ENCODE peak calls at places on chromosomes 16 and 17, in eight cellular contexts. O is dorsolateral prefrontal cortex; L is NCI-H460; F is NCI-H1092; H is iPS-NIHi11; P is upper lobe of right lung; T is stimulated activated CD4-positive, alpha-beta T cell treated with anti-CD3 and anti-CD28 coated beads, TNF-alpha, amount 100 ng/mL, for 1 hour; S is osteocyte. W is an unnamed sample.

GRCh38 chr17:17414316-17414937 is 62.4 kb upstream of the MED9 start:
- DNase-seq in H (no peak), O (peak; percentile 63), L (no peak), F (no peak), S (no peak), T (no peak), P (peak; percentile 28), W (no peak)

GRCh38 chr16:26787924-26788323 is 278.8 kb upstream of the C16orf82 start:
- DNase-seq in S (no peak), T (no peak), F (no peak), O (no peak), H (peak; percentile 20), L (no peak), P (no peak), W (no peak)

GRCh38 chr17:38867179-38867994 is 2.5 kb upstream of the LASP1 start:
- DNase-seq in H (no peak), S (no peak), O (no peak), L (peak; percentile 76), F (peak; percentile 63), T (peak; percentile 64), P (no peak), W (peak; percentile 53)

GRCh38 chr16:13552960-13553257 is 367.0 kb upstream of the ERCC4 start:
- DNase-seq in P (no peak), L (no peak), F (no peak), T (no peak), S (no peak), O (no peak), H (no peak), W (no peak)

GRCh38 chr17:29573871-29574731 is 5.6 kb downstream of the TP53I13 start:
- DNase-seq in T (no peak), S (no peak), P (peak; percentile 58), L (no peak), O (peak; percentile 38), F (no peak), H (no peak), W (no peak)

GRCh38 chr17:33267279-33267790 is 25.8 kb downstream of the ASIC2 start:
- DNase-seq in S (no peak), H (no peak), P (no peak), L (no peak), F (no peak), O (no peak), T (no peak), W (no peak)

GRCh38 chr17:17019891-17020456 is 22.3 kb upstream of the MPRIP start:
- DNase-seq in O (no peak), S (no peak), F (no peak), T (no peak), H (no peak), L (no peak), P (peak; percentile 59), W (no peak)

GRCh38 chr16:66572356-66572755 is 6.1 kb downstream of the CMTM1 start:
- DNase-seq in H (no peak), F (no peak), S (no peak), T (no peak), L (no peak), O (no peak), P (no peak), W (no peak)

GRCh38 chr17:54956802-54957201 is 11.7 kb downstream of the COX11 start:
- DNase-seq in H (peak; percentile 22), O (no peak), S (no peak), P (no peak), F (no peak), L (no peak), T (no peak), W (no peak)

GRCh38 chr17:18138065-18138749 is 29.7 kb downstream of the MYO15A start:
- DNase-seq in F (no peak), T (no peak), L (no peak), P (no peak), H (no peak), S (no peak), O (no peak), W (no peak)

GRCh38 chr17:61338000-61338864 is 61.4 kb upstream of the TBX2 start:
- DNase-seq in O (no peak), T (no peak), H (no peak), L (no peak), S (no peak), F (no peak), P (no peak), W (no peak)

GRCh38 chr16:78094166-78094565 is 5.3 kb upstream of the WWOX start:
- DNase-seq in O (no peak), P (no peak), L (no peak), F (no peak), S (no peak), T (no peak), H (no peak), W (no peak)

GRCh38 chr17:50260501-50260911 is 13.8 kb upstream of the TMEM92 start:
- DNase-seq in O (peak; percentile 22), H (no peak), S (no peak), T (no peak), L (no peak), F (no peak), P (peak; percentile 54), W (no peak)

GRCh38 chr16:21989141-21989540 is 11.8 kb downstream of the PDZD9 start:
- DNase-seq in T (no peak), F (no peak), L (no peak), H (no peak), S (no peak), P (no peak), O (no peak), W (no peak)

GRCh38 chr17:58666858-58667267 is 25.0 kb downstream of the TEX14 start:
- DNase-seq in S (no peak), H (no peak), L (no peak), T (peak; percentile 5), P (peak; percentile 86), O (peak; percentile 48), F (peak; percentile 37), W (no peak)

GRCh38 chr17:13415877-13416416 is 185.8 kb downstream of the HS3ST3A1 start:
- DNase-seq in L (no peak), T (no peak), S (no peak), O (no peak), F (no peak), P (peak; percentile 70), H (no peak), W (no peak)

GRCh38 chr16:87278191-87279093 is 38.8 kb downstream of the C16orf95 start:
- DNase-seq in F (peak; percentile 53), S (peak; percentile 94), O (peak; percentile 83), L (peak; percentile 65), T (peak; percentile 20), P (peak; percentile 86), H (peak; percentile 92), W (peak; percentile 49)